ENCODE peak calls at places on chromosomes 16 and 17, in four cellular contexts. X is Caco-2, J is cardiac fibroblast, R is keratinocyte. N is an unnamed sample.

GRCh38 chr17:9132291-9132690 is 111.0 kb downstream of the NTN1 start:
- DNase-seq in X (no peak), J (no peak), R (no peak), N (no peak)

GRCh38 chr17:17919169-17920107 is 52.8 kb downstream of the TOM1L2 start:
- DNase-seq in J (peak), R (no peak), X (peak), N (peak)

GRCh38 chr17:62321451-62321850 is 58.9 kb upstream of the EFCAB3 start:
- DNase-seq in R (no peak), X (no peak), J (peak), N (no peak)

GRCh38 chr16:28569011-28569410 is 15.3 kb downstream of the SGF29 start:
- DNase-seq in X (no peak), R (no peak), J (peak), N (peak)

GRCh38 chr16:68490829-68491575 is 42.7 kb upstream of the SMPD3 start:
- DNase-seq in X (no peak), R (peak), J (no peak), N (peak)

GRCh38 chr16:48321307-48322036 is 63.7 kb downstream of the SIAH1 start:
- DNase-seq in J (peak), X (no peak), R (no peak), N (peak)

GRCh38 chr16:50202926-50203624 is 50.0 kb downstream of the TENT4B start:
- DNase-seq in R (no peak), X (peak), J (peak), N (peak)

GRCh38 chr17:14616508-14616907 is 315.6 kb downstream of the HS3ST3B1 start:
- DNase-seq in X (no peak), R (no peak), J (no peak), N (no peak)

GRCh38 chr17:50037321-50038107 is 18.4 kb upstream of the ITGA3 start:
- DNase-seq in X (no peak), J (peak), R (peak), N (peak)

GRCh38 chr16:35911899-35912298 is 2452.5 kb downstream of the TP53TG3F start:
- DNase-seq in J (no peak), X (no peak), R (no peak), N (no peak)

GRCh38 chr17:68328676-68329075 is 37.4 kb downstream of the ARSG start:
- DNase-seq in X (peak), R (peak), J (no peak), N (peak)

GRCh38 chr17:41917192-41917591 is 1.6 kb downstream of the ACLY start:
- DNase-seq in R (no peak), J (peak), X (no peak), N (peak)

GRCh38 chr17:7858487-7858832 is 657 bp downstream of the CYB5D1 start:
- DNase-seq in J (peak), X (peak), R (no peak), N (no peak)

GRCh38 chr17:7591596-7591995 is 1.7 kb upstream of the SOX15 start:
- DNase-seq in J (no peak), R (no peak), X (no peak), N (no peak)

GRCh38 chr17:46191332-46192210 is 1.7 kb downstream of the KANSL1 start:
- DNase-seq in X (peak), J (peak), R (no peak), N (peak)

GRCh38 chr17:78197147-78197830 is 10.1 kb downstream of the AFMID start:
- DNase-seq in R (no peak), X (no peak), J (no peak), N (peak)

GRCh38 chr16:48317614-48318013 is 67.6 kb downstream of the SIAH1 start:
- DNase-seq in R (no peak), X (no peak), J (peak), N (peak)

GRCh38 chr16:14564323-14564722 is 65.7 kb downstream of the PARN start:
- DNase-seq in X (no peak), J (no peak), R (no peak), N (peak)

GRCh38 chr17:64149196-64149595 is 19.3 kb upstream of the ERN1 start:
- DNase-seq in R (no peak), X (no peak), J (no peak), N (no peak)

GRCh38 chr16:84340305-84341040 is 27.9 kb upstream of the ATP2C2 start:
- DNase-seq in X (peak), J (no peak), R (no peak), N (peak)

GRCh38 chr16:29745853-29746345 is at the start of gene C16orf54:
- DNase-seq in J (no peak), X (no peak), R (no peak), N (no peak)

GRCh38 chr16:9949396-9949795 is 232.8 kb downstream of the GRIN2A start:
- DNase-seq in J (no peak), X (no peak), R (no peak), N (no peak)

GRCh38 chr16:3590736-3591435 is 13.7 kb upstream of the NLRC3 start:
- DNase-seq in X (no peak), J (no peak), R (no peak), N (peak)

GRCh38 chr16:31876955-31877828 is 3.6 kb downstream of the ZNF267 start:
- DNase-seq in X (peak), R (peak), J (peak), N (peak)

GRCh38 chr17:21079196-21079595 is 36.4 kb upstream of the USP22 start:
- DNase-seq in R (no peak), X (no peak), J (no peak), N (no peak)

GRCh38 chr17:65417406-65418221 is 143.8 kb downstream of the AXIN2 start:
- DNase-seq in R (no peak), J (peak), X (no peak), N (no peak)

GRCh38 chr17:32222621-32223020 is 43.0 kb upstream of the RHBDL3 start:
- DNase-seq in R (peak), J (no peak), X (no peak), N (peak)

GRCh38 chr17:70204431-70204830 is 35.1 kb downstream of the KCNJ2 start:
- DNase-seq in J (no peak), R (no peak), X (no peak), N (no peak)

GRCh38 chr16:10878644-10879498 is 1.9 kb downstream of the CIITA start:
- DNase-seq in X (no peak), J (peak), R (no peak), N (peak)

GRCh38 chr17:21425321-21425720 is 49.2 kb downstream of the KCNJ12 start:
- DNase-seq in X (no peak), J (no peak), R (no peak), N (no peak)

GRCh38 chr17:75776399-75777242 is 8.0 kb upstream of the UNK start:
- DNase-seq in R (no peak), X (no peak), J (peak), N (peak)

GRCh38 chr16:69741519-69741918 is 13.2 kb downstream of the NOB1 start:
- DNase-seq in R (no peak), J (peak), X (no peak), N (peak)

GRCh38 chr17:34154916-34155730 is 100.0 kb upstream of the CCL2 start:
- DNase-seq in X (no peak), J (no peak), R (no peak), N (no peak)

GRCh38 chr16:72995151-72995881 is 52.6 kb downstream of the ZFHX3 start:
- DNase-seq in X (peak), R (no peak), J (no peak), N (no peak)

GRCh38 chr16:28975158-28975603 is 603 bp downstream of the SPNS1 start:
- DNase-seq in J (no peak), X (no peak), R (no peak), N (no peak)

GRCh38 chr16:11748404-11749254 is 6.0 kb upstream of the TXNDC11 start:
- DNase-seq in X (peak), R (no peak), J (no peak), N (no peak)

GRCh38 chr16:3112058-3112880 is at the start of gene ZNF205:
- DNase-seq in X (peak), R (no peak), J (peak), N (peak)

GRCh38 chr17:3527896-3528603 is 29.6 kb downstream of the TRPV3 start:
- DNase-seq in R (no peak), X (no peak), J (peak), N (no peak)
- H3K4me3 ChIP-seq in R (no peak), X (no peak), J (no peak), N (no peak)

GRCh38 chr16:81748476-81749198 is 30.5 kb upstream of the PLCG2 start:
- DNase-seq in J (no peak), R (no peak), X (peak), N (no peak)

GRCh38 chr16:81754810-81755209 is 24.3 kb upstream of the PLCG2 start:
- DNase-seq in R (no peak), X (no peak), J (no peak), N (no peak)

GRCh38 chr16:81752225-81752875 is 26.7 kb upstream of the PLCG2 start:
- DNase-seq in R (no peak), J (peak), X (no peak), N (no peak)

GRCh38 chr16:81755915-81756644 is 23.0 kb upstream of the PLCG2 start:
- DNase-seq in R (no peak), X (no peak), J (peak), N (no peak)

DNA sequence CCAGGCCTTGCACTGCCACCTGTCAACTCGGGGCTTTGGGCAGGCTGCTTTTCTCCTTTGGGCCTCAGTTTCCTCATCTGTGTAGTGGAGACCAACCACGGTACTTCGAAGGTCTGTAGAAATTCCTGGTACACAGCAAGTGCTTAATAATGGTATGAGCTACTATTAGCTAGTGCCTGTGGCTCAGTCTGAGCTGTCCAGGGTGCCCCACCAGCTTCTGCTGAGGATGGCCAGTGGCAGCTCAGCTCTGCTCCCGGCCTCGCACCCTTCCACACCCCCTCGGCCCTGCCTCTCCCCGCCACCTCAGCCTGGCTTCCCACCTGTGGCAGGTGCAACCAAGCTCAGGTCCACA is 26.2 kb upstream of the PLCG2 start:
- DNase-seq in X (no peak), J (no peak), R (no peak), N (no peak)
- H3K4me3 ChIP-seq in X (no peak), J (no peak), R (no peak), N (no peak)

GRCh38 chr17:16285646-16286008 is 67.6 kb downstream of the CENPV start:
- DNase-seq in J (no peak), R (no peak), X (no peak), N (no peak)
- H3K4me3 ChIP-seq in J (peak), R (no peak), X (no peak), N (no peak)

GRCh38 chr16:1335996-1336395 is 2.6 kb downstream of the BAIAP3 start:
- DNase-seq in X (no peak), R (no peak), J (no peak), N (no peak)
- H3K4me3 ChIP-seq in X (no peak), R (no peak), J (no peak), N (no peak)

GRCh38 chr16:20042848-20043247 is 30.8 kb downstream of the GPR139 start:
- DNase-seq in X (no peak), R (no peak), J (no peak), N (peak)
- H3K4me3 ChIP-seq in X (no peak), R (no peak), J (no peak), N (no peak)

GRCh38 chr17:29158515-29159275 is 21.5 kb downstream of the MYO18A start:
- DNase-seq in J (peak), R (no peak), X (peak), N (no peak)
- H3K4me3 ChIP-seq in J (no peak), R (no peak), X (no peak), N (no peak)

GRCh38 chr16:86286991-86287640 is 223.2 kb upstream of the FOXF1 start:
- DNase-seq in X (no peak), R (no peak), J (no peak), N (no peak)
- H3K4me3 ChIP-seq in X (no peak), R (no peak), J (no peak), N (no peak)